ENCODE peak calls at places on chromosomes 12 and 14, in nine cellular contexts. One of them, this sample, is unnamed.

GRCh38 chr12:22529281-22530060 is 14.9 kb downstream of the C2CD5 start:
- DNase-seq in spleen: no peak
- DNase-seq in Right ventricle myocardium inferior: no peak
- DNase-seq in AG04449: no peak
- DNase-seq in HCEC 1CT: peak
- DNase-seq in hepatic stellate cell: no peak
- DNase-seq in cardiac fibroblast: peak
- DNase-seq in A549: peak
- DNase-seq in amniotic stem cell: peak
- DNase-seq in this sample: no peak

GRCh38 chr12:13101854-13102375 is 1.6 kb downstream of the GSG1 start:
- DNase-seq in A549: peak
- DNase-seq in Right ventricle myocardium inferior: no peak
- DNase-seq in spleen: no peak
- DNase-seq in cardiac fibroblast: no peak
- DNase-seq in hepatic stellate cell: no peak
- DNase-seq in AG04449: no peak
- DNase-seq in amniotic stem cell: no peak
- DNase-seq in HCEC 1CT: peak
- DNase-seq in this sample: peak

GRCh38 chr14:33486499-33486898 is 464.4 kb downstream of the EGLN3 start:
- DNase-seq in spleen: no peak
- DNase-seq in cardiac fibroblast: no peak
- DNase-seq in hepatic stellate cell: no peak
- DNase-seq in HCEC 1CT: no peak
- DNase-seq in A549: no peak
- DNase-seq in amniotic stem cell: no peak
- DNase-seq in Right ventricle myocardium inferior: peak
- DNase-seq in AG04449: no peak
- DNase-seq in this sample: no peak

GRCh38 chr12:68746572-68747180 is 700 bp downstream of the SLC35E3 start:
- DNase-seq in cardiac fibroblast: peak
- DNase-seq in AG04449: no peak
- DNase-seq in amniotic stem cell: peak
- DNase-seq in spleen: peak
- DNase-seq in hepatic stellate cell: peak
- DNase-seq in Right ventricle myocardium inferior: no peak
- DNase-seq in HCEC 1CT: peak
- DNase-seq in A549: peak
- DNase-seq in this sample: peak

GRCh38 chr12:65171073-65171472 is 1.7 kb downstream of the LEMD3 start:
- DNase-seq in HCEC 1CT: no peak
- DNase-seq in Right ventricle myocardium inferior: no peak
- DNase-seq in A549: no peak
- DNase-seq in amniotic stem cell: no peak
- DNase-seq in hepatic stellate cell: no peak
- DNase-seq in cardiac fibroblast: no peak
- DNase-seq in spleen: no peak
- DNase-seq in AG04449: no peak
- DNase-seq in this sample: no peak

GRCh38 chr14:76768671-76769500 is 7.6 kb downstream of the VASH1 start:
- DNase-seq in hepatic stellate cell: no peak
- DNase-seq in spleen: peak
- DNase-seq in Right ventricle myocardium inferior: no peak
- DNase-seq in HCEC 1CT: no peak
- DNase-seq in cardiac fibroblast: no peak
- DNase-seq in A549: no peak
- DNase-seq in amniotic stem cell: no peak
- DNase-seq in AG04449: no peak
- DNase-seq in this sample: no peak

GRCh38 chr14:102492523-102492910 is 17.1 kb downstream of the ANKRD9 start:
- DNase-seq in hepatic stellate cell: no peak
- DNase-seq in HCEC 1CT: no peak
- DNase-seq in Right ventricle myocardium inferior: no peak
- DNase-seq in AG04449: no peak
- DNase-seq in A549: no peak
- DNase-seq in spleen: peak
- DNase-seq in amniotic stem cell: no peak
- DNase-seq in cardiac fibroblast: no peak
- DNase-seq in this sample: no peak

GRCh38 chr12:109449845-109450532 is 27.1 kb downstream of the KCTD10 start:
- DNase-seq in AG04449: no peak
- DNase-seq in amniotic stem cell: no peak
- DNase-seq in Right ventricle myocardium inferior: no peak
- DNase-seq in HCEC 1CT: no peak
- DNase-seq in cardiac fibroblast: no peak
- DNase-seq in hepatic stellate cell: no peak
- DNase-seq in A549: no peak
- DNase-seq in spleen: no peak
- DNase-seq in this sample: no peak

GRCh38 chr12:3195859-3196483 is 118.8 kb downstream of the TSPAN9 start:
- DNase-seq in Right ventricle myocardium inferior: no peak
- DNase-seq in cardiac fibroblast: no peak
- DNase-seq in AG04449: no peak
- DNase-seq in hepatic stellate cell: no peak
- DNase-seq in A549: no peak
- DNase-seq in spleen: no peak
- DNase-seq in amniotic stem cell: no peak
- DNase-seq in HCEC 1CT: no peak
- DNase-seq in this sample: no peak

GRCh38 chr12:3805058-3805457 is 52.1 kb upstream of the CRACR2A start:
- DNase-seq in amniotic stem cell: no peak
- DNase-seq in A549: no peak
- DNase-seq in AG04449: no peak
- DNase-seq in HCEC 1CT: no peak
- DNase-seq in spleen: no peak
- DNase-seq in cardiac fibroblast: no peak
- DNase-seq in Right ventricle myocardium inferior: no peak
- DNase-seq in hepatic stellate cell: no peak
- DNase-seq in this sample: no peak

GRCh38 chr12:12734054-12734453 is 16.9 kb downstream of the CDKN1B start:
- DNase-seq in AG04449: no peak
- DNase-seq in cardiac fibroblast: no peak
- DNase-seq in A549: no peak
- DNase-seq in hepatic stellate cell: peak
- DNase-seq in amniotic stem cell: no peak
- DNase-seq in spleen: no peak
- DNase-seq in Right ventricle myocardium inferior: no peak
- DNase-seq in HCEC 1CT: peak
- DNase-seq in this sample: no peak